ENCODE peak calls at places on chromosomes 2 and 18, in ten cellular contexts. D is stimulated activated CD4-positive, alpha-beta T cell treated with anti-CD3 and anti-CD28 coated beads, TNF-alpha, amount 100 ng/mL, for 24 hours; N is mesenteric fat pad; W is breast epithelium; Q is hypothalamus; E is tibial artery; B is WTC11; I is ovary; U is kidney tubule cell; G is fibroblast of mammary gland. Z is an unnamed sample.

GRCh38 chr2:224405412-224405811 is 3.5 kb upstream of the FAM124B start:
- DNase-seq in D (no peak), N (no peak), W (no peak), Q (no peak), E (no peak), B (no peak), I (no peak), U (no peak), G (no peak), Z (no peak)

GRCh38 chr2:240646061-240646899 is 21.0 kb downstream of the GPR35 start:
- DNase-seq in D (no peak), N (no peak), W (no peak), Q (no peak), E (peak), B (no peak), I (no peak), U (no peak), G (no peak), Z (no peak)

GRCh38 chr18:10973579-10974260 is 175.6 kb downstream of the PIEZO2 start:
- DNase-seq in D (no peak), N (no peak), W (no peak), Q (no peak), E (no peak), B (no peak), I (no peak), U (no peak), G (peak), Z (no peak)

GRCh38 chr2:102238039-102238756 is 51.4 kb downstream of the IL1RL2 start:
- DNase-seq in D (no peak), N (no peak), W (no peak), Q (no peak), E (no peak), B (no peak), I (no peak), U (peak), G (peak), Z (no peak)

GRCh38 chr18:23307567-23308295 is 145.4 kb upstream of the RIOK3 start:
- DNase-seq in D (no peak), N (no peak), W (no peak), Q (no peak), E (no peak), B (no peak), I (no peak), U (peak), G (peak), Z (peak)

GRCh38 chr2:61889212-61889956 is 928 bp upstream of the CCT4 start:
- DNase-seq in D (no peak), N (no peak), W (no peak), Q (no peak), E (peak), B (no peak), I (peak), U (no peak), G (no peak), Z (peak)

GRCh38 chr2:121232626-121233265 is 52.3 kb downstream of the TFCP2L1 start:
- DNase-seq in D (no peak), N (no peak), W (no peak), Q (no peak), E (peak), B (no peak), I (no peak), U (no peak), G (no peak), Z (no peak)

GRCh38 chr2:67289921-67290371 is 107.2 kb upstream of the ETAA1 start:
- DNase-seq in D (no peak), N (no peak), W (no peak), Q (no peak), E (no peak), B (no peak), I (no peak), U (peak), G (peak), Z (peak)

GRCh38 chr2:23803965-23804542 is 122.9 kb downstream of the ATAD2B start:
- DNase-seq in D (no peak), N (no peak), W (no peak), Q (no peak), E (no peak), B (peak), I (peak), U (peak), G (peak), Z (peak)

GRCh38 chr2:203585541-203585940 is 50.4 kb upstream of the RAPH1 start:
- DNase-seq in D (no peak), N (no peak), W (no peak), Q (no peak), E (no peak), B (no peak), I (no peak), U (no peak), G (no peak), Z (no peak)

GRCh38 chr2:225104971-225105370 is 62.7 kb upstream of the DOCK10 start:
- DNase-seq in D (no peak), N (no peak), W (no peak), Q (no peak), E (no peak), B (no peak), I (no peak), U (peak), G (peak), Z (peak)

GRCh38 chr2:197212344-197213262 is 98.0 kb downstream of the ANKRD44 start:
- DNase-seq in D (no peak), N (no peak), W (no peak), Q (no peak), E (no peak), B (no peak), I (no peak), U (no peak), G (no peak), Z (no peak)

GRCh38 chr2:162317910-162318279 is 589 bp downstream of the IFIH1 start:
- DNase-seq in D (peak), N (no peak), W (no peak), Q (peak), E (no peak), B (peak), I (peak), U (peak), G (peak), Z (peak)

GRCh38 chr18:58490238-58490637 is 138.7 kb downstream of the ALPK2 start:
- DNase-seq in D (no peak), N (no peak), W (no peak), Q (no peak), E (no peak), B (no peak), I (no peak), U (no peak), G (no peak), Z (no peak)

GRCh38 chr2:195985731-195986130 is 82.9 kb downstream of the DNAH7 start:
- DNase-seq in D (no peak), N (no peak), W (no peak), Q (no peak), E (no peak), B (no peak), I (no peak), U (peak), G (no peak), Z (no peak)

GRCh38 chr2:235709124-235709813 is 215.4 kb downstream of the AGAP1 start:
- DNase-seq in D (no peak), N (no peak), W (no peak), Q (no peak), E (no peak), B (no peak), I (no peak), U (peak), G (peak), Z (peak)

GRCh38 chr18:48847807-48848486 is 102.8 kb downstream of the SMAD7 start:
- DNase-seq in D (no peak), N (no peak), W (no peak), Q (no peak), E (no peak), B (no peak), I (no peak), U (no peak), G (no peak), Z (no peak)

GRCh38 chr18:75378674-75379315 is 48.7 kb downstream of the SMIM21 start:
- DNase-seq in D (no peak), N (no peak), W (no peak), Q (no peak), E (no peak), B (peak), I (no peak), U (no peak), G (no peak), Z (no peak)

GRCh38 chr18:42351455-42351854 is 396.4 kb downstream of the PIK3C3 start:
- DNase-seq in D (no peak), N (no peak), W (no peak), Q (no peak), E (no peak), B (no peak), I (no peak), U (no peak), G (no peak), Z (no peak)

GRCh38 chr2:128451084-128451483 is 132.4 kb upstream of the HS6ST1 start:
- DNase-seq in D (no peak), N (peak), W (no peak), Q (no peak), E (peak), B (no peak), I (no peak), U (no peak), G (no peak), Z (no peak)

GRCh38 chr18:36769611-36770314 is 59.0 kb downstream of the TPGS2 start:
- DNase-seq in D (no peak), N (no peak), W (no peak), Q (no peak), E (no peak), B (peak), I (no peak), U (no peak), G (no peak), Z (no peak)

GRCh38 chr2:213315168-213315876 is 31.1 kb downstream of the SPAG16 start:
- DNase-seq in D (no peak), N (no peak), W (no peak), Q (no peak), E (no peak), B (no peak), I (no peak), U (no peak), G (no peak), Z (no peak)

GRCh38 chr2:94875064-94875819 is 4.0 kb downstream of the TEKT4 start:
- DNase-seq in D (no peak), N (no peak), W (no peak), Q (no peak), E (no peak), B (no peak), I (no peak), U (no peak), G (no peak), Z (no peak)

GRCh38 chr18:22282311-22283235 is 113.2 kb downstream of the GATA6 start:
- DNase-seq in D (no peak), N (no peak), W (no peak), Q (no peak), E (no peak), B (no peak), I (no peak), U (peak), G (peak), Z (peak)